ENCODE peak calls at places on chromosomes 12 and 14, in nine cellular contexts. V is transverse colon, I is activated B cell treated with CpG ODN at 0.5 μM for 24 hours, P is kidney epithelial cell, A is endothelial cell, W is MM.1S, M is stomach, F is lower leg skin, L is Caco-2. N is an unnamed sample.

GRCh38 chr14:65482769-65483438 is 70.4 kb downstream of the FUT8 start:
- DNase-seq in F (no peak), P (no peak), V (no peak), A (no peak), L (no peak), I (no peak), M (no peak), W (no peak), N (no peak)

GRCh38 chr14:61671086-61671485 is 24.2 kb upstream of the HIF1A start:
- DNase-seq in W (peak; percentile 40), F (no peak), I (no peak), M (no peak), V (no peak), A (no peak), L (no peak), P (no peak), N (no peak)

GRCh38 chr12:47808574-47809380 is 10.9 kb downstream of the HDAC7 start:
- DNase-seq in A (no peak), W (peak; percentile 76), F (no peak), V (peak; percentile 38), M (no peak), P (no peak), L (no peak), I (no peak), N (no peak)

GRCh38 chr12:106871477-106871876 is 84.2 kb upstream of the TMEM263 start:
- DNase-seq in V (no peak), I (no peak), L (no peak), W (no peak), M (no peak), A (no peak), P (no peak), F (no peak), N (no peak)

GRCh38 chr14:55706893-55707292 is 126.9 kb downstream of the KTN1 start:
- DNase-seq in L (no peak), I (no peak), M (no peak), W (no peak), P (no peak), F (no peak), V (no peak), A (no peak), N (no peak)

GRCh38 chr12:10067942-10068341 is 30.8 kb downstream of the CLEC1A start:
- DNase-seq in M (no peak), A (peak; percentile 38), P (no peak), F (no peak), L (no peak), V (no peak), I (no peak), W (no peak), N (no peak)

GRCh38 chr14:98370352-98370751 is 901.6 kb downstream of the BCL11B start:
- DNase-seq in A (no peak), L (no peak), M (no peak), W (no peak), I (no peak), V (no peak), F (no peak), P (no peak), N (no peak)

GRCh38 chr14:74566174-74567125 is 45.6 kb downstream of the LTBP2 start:
- DNase-seq in L (no peak), F (no peak), M (no peak), W (no peak), A (no peak), V (no peak), I (no peak), P (no peak), N (no peak)

GRCh38 chr12:459430-460258 is at the start of gene B4GALNT3:
- DNase-seq in F (no peak), I (peak; percentile 24), V (peak; percentile 70), L (peak; percentile 88), A (peak; percentile 31), P (no peak), M (peak; percentile 83), W (peak; percentile 8), N (peak; percentile 79)

GRCh38 chr12:52249041-52249461 is 16.0 kb downstream of the KRT7 start:
- DNase-seq in A (no peak), I (no peak), L (no peak), M (peak; percentile 84), V (no peak), F (peak; percentile 85), W (no peak), P (no peak), N (no peak)

GRCh38 chr12:52251367-52252055 is 18.5 kb downstream of the KRT7 start:
- DNase-seq in A (no peak), F (peak; percentile 49), M (no peak), W (no peak), P (no peak), I (no peak), V (no peak), L (no peak), N (no peak)

GRCh38 chr12:52248541-52249035 is 15.5 kb downstream of the KRT7 start:
- DNase-seq in P (no peak), A (no peak), I (no peak), M (peak; percentile 17), F (peak; percentile 74), W (no peak), L (no peak), V (no peak), N (no peak)

GRCh38 chr12:52249511-52250047 is 16.5 kb downstream of the KRT7 start:
- DNase-seq in V (no peak), A (no peak), P (no peak), L (no peak), F (peak; percentile 59), I (no peak), W (no peak), M (no peak), N (no peak)

DNA sequence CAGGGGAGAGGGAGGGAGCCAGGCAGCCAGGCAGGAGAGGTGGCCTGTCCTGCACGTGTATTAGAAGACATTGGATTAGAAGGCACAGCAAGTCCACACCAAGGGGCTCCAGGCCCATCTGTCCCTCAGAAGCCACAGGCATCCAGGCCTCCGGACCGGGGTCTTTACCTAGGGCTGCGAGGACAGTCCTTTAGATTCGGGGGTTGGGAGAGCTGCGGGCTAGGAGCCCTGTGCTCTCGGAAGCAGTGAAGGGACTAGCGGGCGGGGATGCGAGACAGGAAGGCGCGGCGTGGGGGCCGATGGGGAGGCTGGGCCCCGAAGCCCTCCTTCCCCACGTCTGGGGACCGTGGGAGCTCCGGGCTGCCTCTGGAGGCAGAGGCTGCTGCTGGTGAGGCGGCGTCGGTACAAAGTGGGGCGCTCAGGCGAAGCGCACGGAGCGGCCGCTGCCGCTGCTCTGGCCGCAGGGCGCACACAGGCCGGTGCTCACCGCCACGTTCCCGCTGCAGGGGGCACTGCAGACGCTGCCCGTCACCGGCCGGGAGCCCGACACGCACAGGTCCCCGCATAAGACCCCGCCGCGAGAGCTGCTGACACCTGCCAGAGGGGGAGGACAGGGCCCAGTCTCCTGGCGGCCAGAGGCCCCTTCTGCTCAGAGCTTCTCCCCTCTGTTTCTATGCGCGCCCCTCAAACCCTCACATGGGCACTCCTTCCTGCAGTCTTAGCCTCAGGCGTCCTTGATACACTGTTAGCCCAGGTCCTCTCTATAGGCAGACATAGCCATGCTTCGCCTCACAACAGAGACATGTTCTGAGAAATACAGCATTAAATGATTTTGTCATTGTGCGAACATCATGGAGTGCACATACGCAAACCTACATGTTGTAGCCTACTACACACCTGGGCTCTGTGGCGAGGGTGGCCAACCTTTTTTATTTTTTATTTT is 17.3 kb downstream of the KRT7 start:
- DNase-seq in A (peak; percentile 58), M (no peak), I (no peak), F (peak; percentile 82), P (no peak), L (no peak), W (no peak), V (no peak), N (peak; percentile 69)
- TF ChIP-seq CTCF in A (no peak), M (no peak), I (no peak), F (no peak), P (peak; percentile 9), L (no peak), W (no peak), V (no peak), N (peak; percentile 32)

GRCh38 chr12:49675137-49675536 is 32.1 kb downstream of the FMNL3 start:
- DNase-seq in M (no peak), V (no peak), P (no peak), L (no peak), I (no peak), F (no peak), A (no peak), W (no peak), N (peak; percentile 13)

GRCh38 chr12:49674318-49674985 is 32.8 kb downstream of the FMNL3 start:
- DNase-seq in W (no peak), M (no peak), A (no peak), L (no peak), V (no peak), F (no peak), I (no peak), P (no peak), N (no peak)

GRCh38 chr12:49671051-49671765 is 36.0 kb downstream of the FMNL3 start:
- DNase-seq in A (no peak), V (peak; percentile 27), F (no peak), I (peak; percentile 42), W (peak; percentile 21), P (no peak), M (peak; percentile 54), L (no peak), N (no peak)

GRCh38 chr12:49672351-49673181 is 34.6 kb downstream of the FMNL3 start:
- DNase-seq in M (no peak), L (no peak), W (no peak), I (no peak), P (no peak), A (peak; percentile 31), F (no peak), V (no peak), N (no peak)

GRCh38 chr12:49673446-49674317 is 33.5 kb downstream of the FMNL3 start:
- DNase-seq in A (peak; percentile 79), L (peak; percentile 24), M (peak; percentile 92), I (no peak), V (peak; percentile 86), F (peak; percentile 97), P (peak; percentile 47), W (no peak), N (peak; percentile 68)
- TF ChIP-seq CTCF in A (no peak), L (no peak), M (no peak), I (no peak), V (peak; percentile 29), F (no peak), P (no peak), W (no peak), N (peak; percentile 20)

DNA sequence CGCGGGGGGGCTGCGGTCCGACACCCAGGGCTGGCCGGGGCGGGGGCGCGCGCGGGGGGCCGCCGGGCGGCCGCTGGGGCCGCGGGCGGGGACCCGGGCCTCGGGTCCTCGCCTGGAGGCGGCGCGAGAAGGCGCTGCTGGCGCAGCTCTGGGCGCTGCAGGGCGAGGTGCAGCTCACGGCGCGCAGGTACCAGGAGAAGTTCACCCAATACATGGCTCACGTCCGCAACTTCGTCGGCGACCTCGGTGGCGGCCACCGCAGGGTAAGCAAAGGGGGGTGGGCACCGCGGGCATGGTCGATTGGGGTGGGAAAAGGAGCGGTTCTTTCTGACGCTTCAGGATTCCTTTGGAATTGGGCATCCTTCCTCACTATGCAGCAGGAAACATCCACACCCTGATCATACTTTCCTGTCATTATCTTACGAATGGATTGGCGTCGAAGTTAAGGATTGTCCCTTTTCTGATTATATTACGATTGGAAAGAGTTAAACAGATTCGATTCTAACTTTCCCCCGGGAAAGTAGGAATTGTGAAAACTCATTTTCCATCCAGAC is 798 bp downstream of the PDZRN4 start:
- DNase-seq in F (no peak), M (no peak), W (no peak), P (no peak), A (no peak), I (no peak), L (no peak), V (no peak), N (no peak)
- TF ChIP-seq CTCF in F (no peak), M (no peak), W (no peak), P (no peak), A (no peak), I (no peak), L (no peak), V (no peak), N (no peak)

GRCh38 chr12:56084958-56085543 is 5.1 kb downstream of the ERBB3 start:
- DNase-seq in I (no peak), L (peak; percentile 44), P (no peak), V (peak; percentile 41), W (no peak), M (peak; percentile 46), F (no peak), A (peak; percentile 61), N (peak; percentile 24)
- TF ChIP-seq CTCF in I (no peak), L (peak; percentile 14), P (peak; percentile 26), V (peak; percentile 29), W (peak; percentile 35), M (no peak), F (no peak), A (peak; percentile 34), N (no peak)

N was measured in nephron progenitor cell.